ENCODE peak calls at places on chromosomes 12 and 14, in eight cellular contexts. I, Z, F, P, R, W, C and E are unnamed samples.

GRCh38 chr12:69908208-69908607 is 83.2 kb downstream of the MYRFL start:
- DNase-seq in I (no peak), Z (no peak), F (no peak), P (no peak), R (no peak), W (no peak), C (no peak), E (no peak)

GRCh38 chr12:33440477-33440876 is 858 bp upstream of the SYT10 start:
- DNase-seq in I (peak), Z (no peak), F (no peak), P (no peak), R (no peak), W (no peak), C (no peak), E (no peak)

GRCh38 chr12:14635776-14636175 is 60.6 kb downstream of the GUCY2C start:
- DNase-seq in I (no peak), Z (no peak), F (no peak), P (no peak), R (no peak), W (no peak), C (no peak), E (peak)

GRCh38 chr12:6280053-6280469 is 30.4 kb upstream of the PLEKHG6 start:
- DNase-seq in I (peak), Z (no peak), F (peak), P (no peak), R (no peak), W (peak), C (no peak), E (peak)

GRCh38 chr14:79279645-79280399 is 931.5 kb downstream of the DIO2 start:
- DNase-seq in I (peak), Z (no peak), F (no peak), P (no peak), R (no peak), W (no peak), C (peak), E (no peak)

GRCh38 chr14:52563120-52563519 is 10.5 kb downstream of the GPR137C start:
- DNase-seq in I (no peak), Z (no peak), F (no peak), P (no peak), R (no peak), W (no peak), C (no peak), E (peak)

GRCh38 chr14:24187538-24187915 is 1.1 kb downstream of the IPO4 start:
- DNase-seq in I (no peak), Z (no peak), F (no peak), P (no peak), R (no peak), W (no peak), C (no peak), E (no peak)

GRCh38 chr14:44462372-44462771 is 44.7 kb downstream of the FSCB start:
- DNase-seq in I (no peak), Z (no peak), F (no peak), P (no peak), R (no peak), W (no peak), C (peak), E (no peak)

GRCh38 chr14:93936926-93937325 is 9.8 kb downstream of the FAM181A start:
- DNase-seq in I (peak), Z (no peak), F (no peak), P (no peak), R (no peak), W (no peak), C (no peak), E (no peak)

GRCh38 chr14:28901631-28902030 is 135.0 kb downstream of the FOXG1 start:
- DNase-seq in I (no peak), Z (no peak), F (no peak), P (no peak), R (no peak), W (no peak), C (no peak), E (no peak)

GRCh38 chr12:96047621-96048211 is 12.3 kb upstream of the LTA4H start:
- DNase-seq in I (peak), Z (no peak), F (peak), P (no peak), R (no peak), W (peak), C (no peak), E (peak)

GRCh38 chr12:55025508-55025907 is 5.7 kb downstream of the NEUROD4 start:
- DNase-seq in I (no peak), Z (no peak), F (no peak), P (no peak), R (no peak), W (no peak), C (no peak), E (no peak)

GRCh38 chr14:74794947-74795346 is 31.8 kb downstream of the YLPM1 start:
- DNase-seq in I (no peak), Z (no peak), F (no peak), P (no peak), R (no peak), W (no peak), C (no peak), E (no peak)

GRCh38 chr12:124179936-124180605 is 114.8 kb upstream of the RFLNA start:
- DNase-seq in I (no peak), Z (no peak), F (no peak), P (no peak), R (no peak), W (no peak), C (no peak), E (no peak)

GRCh38 chr14:53151867-53152626 is 1.1 kb downstream of the DDHD1 start:
- DNase-seq in I (peak), Z (peak), F (peak), P (peak), R (peak), W (no peak), C (peak), E (peak)

GRCh38 chr12:19220205-19220604 is 90.7 kb downstream of the PLEKHA5 start:
- DNase-seq in I (no peak), Z (no peak), F (no peak), P (no peak), R (no peak), W (no peak), C (no peak), E (peak)

GRCh38 chr12:46357438-46358324 is 14.9 kb downstream of the SLC38A2 start:
- DNase-seq in I (no peak), Z (no peak), F (no peak), P (no peak), R (no peak), W (peak), C (no peak), E (peak)

GRCh38 chr12:74646831-74647230 is 109.2 kb downstream of the ATXN7L3B start:
- DNase-seq in I (no peak), Z (no peak), F (no peak), P (no peak), R (no peak), W (no peak), C (no peak), E (no peak)

GRCh38 chr14:20501346-20501745 is 4.0 kb upstream of the RNASE10 start:
- DNase-seq in I (no peak), Z (no peak), F (no peak), P (no peak), R (no peak), W (no peak), C (no peak), E (no peak)

GRCh38 chr14:85576161-85576560 is 46.2 kb downstream of the FLRT2 start:
- DNase-seq in I (no peak), Z (no peak), F (no peak), P (no peak), R (no peak), W (no peak), C (no peak), E (no peak)

GRCh38 chr12:116693259-116694227 is 44.3 kb downstream of the SPRING1 start:
- DNase-seq in I (no peak), Z (no peak), F (no peak), P (no peak), R (no peak), W (no peak), C (no peak), E (no peak)

GRCh38 chr14:104392396-104393198 is 187.0 kb upstream of the C14orf180 start:
- DNase-seq in I (peak), Z (no peak), F (no peak), P (no peak), R (no peak), W (no peak), C (no peak), E (no peak)

GRCh38 chr14:105497671-105498429 is 6.8 kb downstream of the TEDC1 start:
- DNase-seq in I (peak), Z (no peak), F (no peak), P (no peak), R (no peak), W (no peak), C (peak), E (no peak)

GRCh38 chr14:63875311-63875710 is 22.5 kb downstream of the SYNE2 start:
- DNase-seq in I (no peak), Z (no peak), F (no peak), P (no peak), R (no peak), W (no peak), C (no peak), E (no peak)